ENCODE peak calls at places on chromosomes 4 and X, in seven cellular contexts. N, M, Y, W, D, C and F are unnamed samples.

GRCh38 chr4:76535603-76536380 is 100.8 kb downstream of the SHROOM3 start:
- DNase-seq in N (peak), M (no peak), Y (no peak), W (peak), D (no peak), C (no peak), F (no peak)

GRCh38 chr4:87865288-87865687 is 32.5 kb downstream of the MEPE start:
- DNase-seq in N (no peak), M (no peak), Y (no peak), W (peak), D (no peak), C (no peak), F (no peak)

GRCh38 chr4:33518852-33519251 is 2725.5 kb downstream of the ARAP2 start:
- DNase-seq in N (no peak), M (no peak), Y (no peak), W (no peak), D (no peak), C (no peak), F (no peak)

GRCh38 chr4:115873048-115873447 is 759.6 kb upstream of the NDST4 start:
- DNase-seq in N (no peak), M (no peak), Y (no peak), W (no peak), D (no peak), C (no peak), F (no peak)

GRCh38 chr4:127261476-127261875 is 371.3 kb upstream of the INTU start:
- DNase-seq in N (no peak), M (no peak), Y (no peak), W (no peak), D (no peak), C (no peak), F (no peak)

GRCh38 chr4:80419946-80420345 is 84.4 kb downstream of the CFAP299 start:
- DNase-seq in N (no peak), M (no peak), Y (no peak), W (no peak), D (no peak), C (no peak), F (no peak)

GRCh38 chr4:135382280-135382679 is 1180.7 kb upstream of the PABPC4L start:
- DNase-seq in N (peak), M (no peak), Y (no peak), W (no peak), D (no peak), C (no peak), F (no peak)

GRCh38 chr4:80608285-80608980 is 272.9 kb downstream of the CFAP299 start:
- DNase-seq in N (no peak), M (no peak), Y (no peak), W (peak), D (no peak), C (no peak), F (no peak)

GRCh38 chr4:165580379-165580905 is 201.6 kb downstream of the CPE start:
- DNase-seq in N (peak), M (no peak), Y (no peak), W (peak), D (no peak), C (peak), F (no peak)

GRCh38 chrX:136198678-136199243 is 51.4 kb downstream of the FHL1 start:
- DNase-seq in N (no peak), M (no peak), Y (no peak), W (no peak), D (no peak), C (no peak), F (no peak)

GRCh38 chrX:18491601-18492000 is 66.2 kb downstream of the CDKL5 start:
- DNase-seq in N (no peak), M (no peak), Y (no peak), W (no peak), D (no peak), C (no peak), F (no peak)

GRCh38 chr4:188266386-188266785 is 127.1 kb downstream of the TRIML1 start:
- DNase-seq in N (no peak), M (no peak), Y (no peak), W (no peak), D (no peak), C (no peak), F (no peak)

GRCh38 chrX:24243692-24244091 is 70.2 kb downstream of the SUPT20HL2 start:
- DNase-seq in N (no peak), M (no peak), Y (no peak), W (peak), D (no peak), C (no peak), F (no peak)

GRCh38 chr4:158172196-158172557 is 648 bp downstream of the GASK1B start:
- DNase-seq in N (peak), M (no peak), Y (no peak), W (peak), D (no peak), C (no peak), F (no peak)

GRCh38 chrX:39304746-39305145 is 503.5 kb downstream of the MID1IP1 start:
- DNase-seq in N (no peak), M (no peak), Y (no peak), W (no peak), D (no peak), C (no peak), F (no peak)

GRCh38 chr4:5683566-5683965 is 24.8 kb downstream of the EVC2 start:
- DNase-seq in N (no peak), M (no peak), Y (no peak), W (peak), D (no peak), C (no peak), F (no peak)

GRCh38 chr4:185265942-185266341 is 56.5 kb downstream of the SNX25 start:
- DNase-seq in N (peak), M (no peak), Y (no peak), W (peak), D (no peak), C (no peak), F (no peak)

GRCh38 chrX:76454456-76454927 is 27.0 kb downstream of the MAGEE1 start:
- DNase-seq in N (peak), M (no peak), Y (no peak), W (peak), D (peak), C (no peak), F (no peak)

GRCh38 chr4:119209077-119209476 is 3.4 kb upstream of the USP53 start:
- DNase-seq in N (peak), M (no peak), Y (peak), W (peak), D (no peak), C (no peak), F (no peak)

GRCh38 chrX:40244980-40245379 is 147.2 kb upstream of the BCOR start:
- DNase-seq in N (peak), M (no peak), Y (no peak), W (peak), D (peak), C (no peak), F (no peak)

GRCh38 chrX:150958177-150958576 is 25.0 kb upstream of the HMGB3 start:
- DNase-seq in N (no peak), M (no peak), Y (no peak), W (no peak), D (no peak), C (no peak), F (no peak)

GRCh38 chr4:184163813-184164212 is 53.9 kb downstream of the ENPP6 start:
- DNase-seq in N (peak), M (no peak), Y (no peak), W (peak), D (peak), C (peak), F (no peak)

GRCh38 chrX:134764202-134764785 is 106.0 kb upstream of the PLAC1 start:
- DNase-seq in N (no peak), M (no peak), Y (peak), W (peak), D (no peak), C (no peak), F (no peak)

GRCh38 chr4:93791570-93792195 is 36.9 kb upstream of the ATOH1 start:
- DNase-seq in N (peak), M (no peak), Y (peak), W (peak), D (peak), C (peak), F (no peak)

GRCh38 chr4:52892880-52893279 is 30.8 kb downstream of the RASL11B start:
- DNase-seq in N (no peak), M (no peak), Y (no peak), W (no peak), D (no peak), C (no peak), F (no peak)

GRCh38 chr4:94801016-94801415 is 43.3 kb downstream of the BMPR1B start:
- DNase-seq in N (no peak), M (no peak), Y (no peak), W (no peak), D (no peak), C (no peak), F (no peak)

GRCh38 chr4:1098311-1098925 is 14.9 kb downstream of the RNF212 start:
- DNase-seq in N (no peak), M (peak), Y (no peak), W (no peak), D (no peak), C (no peak), F (no peak)

GRCh38 chr4:121674191-121674590 is 22.6 kb downstream of the ANXA5 start:
- DNase-seq in N (no peak), M (no peak), Y (no peak), W (no peak), D (no peak), C (no peak), F (no peak)

GRCh38 chr4:148203056-148203898 is 238.9 kb downstream of the NR3C2 start:
- DNase-seq in N (no peak), M (no peak), Y (no peak), W (no peak), D (no peak), C (peak), F (no peak)

GRCh38 chr4:103054030-103054429 is 22.5 kb downstream of the SLC9B2 start:
- DNase-seq in N (no peak), M (no peak), Y (no peak), W (no peak), D (no peak), C (no peak), F (no peak)

GRCh38 chr4:14348506-14348905 is 653.8 kb upstream of the CPEB2 start:
- DNase-seq in N (no peak), M (no peak), Y (no peak), W (peak), D (no peak), C (no peak), F (no peak)

GRCh38 chrX:14095702-14096101 is 66.0 kb upstream of the GEMIN8 start:
- DNase-seq in N (peak), M (no peak), Y (no peak), W (peak), D (peak), C (peak), F (peak)

GRCh38 chrX:72247206-72247944 is 8.5 kb upstream of the ERCC6L start:
- DNase-seq in N (no peak), M (no peak), Y (no peak), W (no peak), D (no peak), C (peak), F (no peak)

GRCh38 chr4:107247738-107248137 is 211.6 kb upstream of the DKK2 start:
- DNase-seq in N (no peak), M (no peak), Y (no peak), W (peak), D (no peak), C (no peak), F (no peak)

GRCh38 chr4:159370316-159370715 is 267.4 kb downstream of the RAPGEF2 start:
- DNase-seq in N (no peak), M (no peak), Y (no peak), W (no peak), D (no peak), C (no peak), F (no peak)

GRCh38 chr4:22235798-22236197 is 280.1 kb downstream of the ADGRA3 start:
- DNase-seq in N (no peak), M (no peak), Y (no peak), W (no peak), D (no peak), C (peak), F (no peak)

DNA sequence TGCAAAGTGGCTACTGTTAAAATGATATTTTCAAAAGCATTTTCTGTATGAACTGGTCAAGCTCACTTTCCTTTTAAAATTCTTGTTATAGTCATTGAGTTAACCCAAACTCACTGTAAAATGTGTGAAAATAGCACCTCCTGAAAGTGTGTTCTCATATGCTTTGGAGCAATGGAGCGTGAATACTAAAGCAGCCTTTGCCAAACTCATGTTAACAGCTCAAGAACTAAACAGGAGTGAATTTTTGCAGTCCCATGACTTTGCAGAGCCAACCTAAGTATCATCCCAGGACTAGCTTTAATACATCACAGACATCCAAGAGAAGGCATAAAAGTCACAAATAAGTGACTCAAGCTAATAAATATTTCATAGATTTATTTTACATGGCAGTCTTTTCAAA is 2.3 kb downstream of the AMMECR1 start:
- DNase-seq in N (no peak), M (no peak), Y (no peak), W (peak), D (no peak), C (no peak), F (no peak)
- H3K4me3 ChIP-seq in N (no peak), M (no peak), Y (peak), W (peak), D (peak), C (no peak), F (no peak)

GRCh38 chr4:56052966-56053365 is 104.2 kb downstream of the CEP135 start:
- DNase-seq in N (no peak), M (no peak), Y (no peak), W (no peak), D (no peak), C (no peak), F (no peak)
- H3K4me3 ChIP-seq in N (no peak), M (no peak), Y (no peak), W (no peak), D (no peak), C (no peak), F (no peak)

GRCh38 chrX:27890611-27891010 is 82.8 kb downstream of the MAGEB10 start:
- DNase-seq in N (peak), M (no peak), Y (peak), W (peak), D (no peak), C (no peak), F (no peak)

GRCh38 chrX:27893211-27893610 is 85.4 kb downstream of the MAGEB10 start:
- DNase-seq in N (no peak), M (no peak), Y (no peak), W (no peak), D (no peak), C (no peak), F (no peak)

GRCh38 chrX:27893871-27894270 is 86.1 kb downstream of the MAGEB10 start:
- DNase-seq in N (no peak), M (no peak), Y (no peak), W (no peak), D (no peak), C (no peak), F (no peak)

GRCh38 chrX:27884654-27885053 is 76.9 kb downstream of the MAGEB10 start:
- DNase-seq in N (no peak), M (no peak), Y (no peak), W (no peak), D (no peak), C (no peak), F (no peak)

DNA sequence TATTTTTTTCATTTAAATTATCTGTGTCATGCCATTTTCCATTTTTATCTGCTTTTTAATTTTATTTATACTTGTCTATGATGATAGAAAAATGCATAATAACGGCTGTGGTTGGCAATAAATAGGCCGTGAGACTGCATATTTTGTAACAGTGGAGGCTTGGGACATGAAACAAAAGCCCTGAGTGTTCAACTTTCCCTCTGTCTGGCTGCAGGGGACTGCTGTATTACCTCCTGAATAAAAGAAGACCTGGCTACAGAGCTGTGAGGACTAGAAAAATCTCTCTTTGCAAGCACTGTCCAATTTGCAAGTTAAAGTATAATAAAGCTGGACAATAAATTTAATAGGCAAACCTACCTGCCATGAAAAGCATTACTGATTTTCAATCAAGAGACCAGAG is 82.1 kb downstream of the MAGEB10 start:
- DNase-seq in N (no peak), M (no peak), Y (no peak), W (no peak), D (no peak), C (no peak), F (no peak)
- H3K4me3 ChIP-seq in N (no peak), M (no peak), Y (no peak), W (no peak), D (no peak), C (no peak), F (no peak)

DNA sequence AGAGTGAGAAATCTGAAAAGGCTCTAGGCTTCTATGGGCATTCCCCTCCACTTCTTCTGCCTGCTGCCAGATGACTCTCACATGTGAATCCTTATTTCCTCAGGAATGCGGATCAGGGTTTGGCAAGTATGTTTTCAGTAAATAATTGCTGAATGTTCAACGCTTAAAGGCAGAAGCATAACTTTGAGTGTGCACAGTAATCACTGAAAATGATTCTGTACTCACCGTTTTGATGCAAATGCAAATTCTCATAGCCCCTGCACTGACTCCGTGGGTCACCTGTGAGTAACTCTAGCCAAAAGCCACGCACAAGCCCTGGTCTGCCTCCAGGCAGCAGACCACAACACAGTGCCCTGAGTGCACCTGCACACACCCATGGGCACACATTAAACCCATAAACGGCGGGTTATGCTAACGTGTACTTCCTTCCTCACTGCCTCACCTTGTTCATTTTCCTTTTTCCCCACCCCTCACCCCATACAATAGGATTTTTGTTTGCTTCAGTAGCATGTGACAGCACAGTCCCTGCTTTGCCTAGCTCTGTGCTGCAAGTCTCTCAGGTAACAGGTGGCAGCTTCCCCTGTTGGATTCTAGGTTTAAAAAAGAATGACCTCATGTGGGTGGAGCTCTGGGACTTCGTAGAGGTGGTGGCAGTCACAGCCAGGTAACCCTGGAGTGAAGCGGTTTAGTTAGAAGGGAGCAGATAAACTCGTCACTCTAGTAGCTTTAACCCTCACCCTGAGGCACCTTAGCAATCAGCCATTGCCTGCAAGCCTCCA is at the start of gene ARHGEF38:
- DNase-seq in N (peak), M (no peak), Y (peak), W (no peak), D (no peak), C (no peak), F (no peak)
- H3K4me3 ChIP-seq in N (no peak), M (no peak), Y (peak), W (no peak), D (no peak), C (no peak), F (no peak)

GRCh38 chr4:8270418-8270771 is 841 bp downstream of the HTRA3 start:
- DNase-seq in N (no peak), M (no peak), Y (no peak), W (no peak), D (no peak), C (no peak), F (no peak)

GRCh38 chr4:8271821-8272220 is 2.3 kb downstream of the HTRA3 start:
- DNase-seq in N (no peak), M (no peak), Y (no peak), W (no peak), D (no peak), C (no peak), F (no peak)

GRCh38 chr4:8269535-8270417 is at the start of gene HTRA3:
- DNase-seq in N (no peak), M (no peak), Y (no peak), W (peak), D (no peak), C (peak), F (no peak)

GRCh38 chr4:8272472-8273428 is 3.2 kb downstream of the HTRA3 start:
- DNase-seq in N (no peak), M (no peak), Y (no peak), W (peak), D (no peak), C (peak), F (no peak)

DNA sequence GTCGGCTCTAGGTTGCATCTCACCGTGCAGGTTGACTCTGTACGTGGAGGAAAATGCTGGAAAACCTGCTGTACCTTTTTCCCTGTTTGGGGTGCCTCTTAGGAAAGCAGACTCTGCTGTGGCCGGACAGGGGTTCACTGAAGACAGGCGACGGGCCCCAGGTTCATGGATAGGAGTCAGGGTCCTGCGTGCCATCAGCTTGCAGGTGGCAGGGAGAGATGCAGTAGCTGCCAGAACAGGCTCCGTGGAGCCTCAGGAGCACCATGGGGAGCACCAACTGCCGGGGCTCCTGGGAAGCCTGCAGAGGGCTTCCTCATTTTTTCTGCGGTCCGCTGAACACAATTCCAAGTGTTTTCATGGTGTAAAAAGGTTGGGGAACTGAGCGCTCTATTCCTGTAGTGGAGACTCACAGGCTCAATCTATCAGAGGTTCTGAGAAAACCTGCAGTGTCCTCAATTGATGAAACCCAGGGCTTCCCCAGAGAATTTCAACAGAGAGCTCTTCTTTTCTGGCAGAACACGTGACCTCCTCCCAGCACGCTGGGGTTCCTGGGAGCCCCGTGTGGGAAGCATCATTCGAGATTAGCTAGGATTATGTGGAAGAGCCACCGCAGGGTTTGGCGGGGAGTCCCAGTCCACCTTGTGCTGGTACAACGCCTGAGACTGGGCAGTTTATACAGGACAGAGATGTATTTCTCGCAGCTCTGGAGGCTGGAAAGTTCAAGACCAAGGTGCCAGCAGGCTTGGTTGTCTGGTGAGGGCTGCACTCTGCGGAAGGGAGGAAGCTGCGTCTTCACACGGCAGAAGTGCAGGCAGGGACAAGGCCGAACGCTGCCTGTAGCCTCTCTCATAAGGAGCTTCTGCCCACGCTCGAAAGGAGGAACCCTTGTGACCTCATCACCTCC is 1.6 kb downstream of the HTRA3 start:
- DNase-seq in N (no peak), M (no peak), Y (no peak), W (peak), D (no peak), C (no peak), F (no peak)
- H3K4me3 ChIP-seq in N (no peak), M (no peak), Y (no peak), W (peak), D (no peak), C (peak), F (no peak)